ENCODE peak calls at places on chromosomes 5 and 9, in ten cellular contexts. One of them, this sample, is unnamed.
A peak's percentile ranks its signal among the peaks of the same experiment; 100 is the strongest.

GRCh38 chr9:127149463-127150390 is 27.3 kb upstream of the ANGPTL2 start:
- DNase-seq in tibial nerve: no peak
- DNase-seq in brain microvascular endothelial cell: no peak
- DNase-seq in amygdala: no peak
- DNase-seq in pancreas: no peak
- DNase-seq in activated CD8-positive, alpha-beta T cell treated with anti-CD3 and anti-CD28 coated beads for 36 hours: no peak
- DNase-seq in Right ventricle myocardium superior: no peak
- DNase-seq in stimulated activated CD4-positive, alpha-beta T cell treated with anti-CD3 and anti-CD28 coated beads, Interleukin-12 subunit alpha, Interleukin-12 subunit beta, amount 100 ng/mL, for 4 hours: no peak
- DNase-seq in fibroblast of villous mesenchyme: no peak
- DNase-seq in CD4-positive, alpha-beta T cell: no peak
- DNase-seq in this sample: no peak

GRCh38 chr5:531101-531748 is 7.0 kb upstream of the SLC9A3 start:
- DNase-seq in tibial nerve: no peak
- DNase-seq in brain microvascular endothelial cell: no peak
- DNase-seq in amygdala: no peak
- DNase-seq in pancreas: peak; percentile 48
- DNase-seq in activated CD8-positive, alpha-beta T cell treated with anti-CD3 and anti-CD28 coated beads for 36 hours: no peak
- DNase-seq in Right ventricle myocardium superior: peak; percentile 26
- DNase-seq in stimulated activated CD4-positive, alpha-beta T cell treated with anti-CD3 and anti-CD28 coated beads, Interleukin-12 subunit alpha, Interleukin-12 subunit beta, amount 100 ng/mL, for 4 hours: no peak
- DNase-seq in fibroblast of villous mesenchyme: no peak
- DNase-seq in CD4-positive, alpha-beta T cell: no peak
- DNase-seq in this sample: no peak

GRCh38 chr5:6686916-6687409 is 26.3 kb upstream of the TENT4A start:
- DNase-seq in tibial nerve: no peak
- DNase-seq in brain microvascular endothelial cell: peak; percentile 35
- DNase-seq in amygdala: no peak
- DNase-seq in pancreas: no peak
- DNase-seq in activated CD8-positive, alpha-beta T cell treated with anti-CD3 and anti-CD28 coated beads for 36 hours: peak; percentile 19
- DNase-seq in Right ventricle myocardium superior: no peak
- DNase-seq in stimulated activated CD4-positive, alpha-beta T cell treated with anti-CD3 and anti-CD28 coated beads, Interleukin-12 subunit alpha, Interleukin-12 subunit beta, amount 100 ng/mL, for 4 hours: no peak
- DNase-seq in fibroblast of villous mesenchyme: peak; percentile 62
- DNase-seq in CD4-positive, alpha-beta T cell: no peak
- DNase-seq in this sample: no peak

GRCh38 chr5:21774791-21775190 is 1078.4 kb downstream of the CDH12 start:
- DNase-seq in tibial nerve: no peak
- DNase-seq in brain microvascular endothelial cell: no peak
- DNase-seq in amygdala: no peak
- DNase-seq in pancreas: no peak
- DNase-seq in activated CD8-positive, alpha-beta T cell treated with anti-CD3 and anti-CD28 coated beads for 36 hours: no peak
- DNase-seq in Right ventricle myocardium superior: no peak
- DNase-seq in stimulated activated CD4-positive, alpha-beta T cell treated with anti-CD3 and anti-CD28 coated beads, Interleukin-12 subunit alpha, Interleukin-12 subunit beta, amount 100 ng/mL, for 4 hours: no peak
- DNase-seq in fibroblast of villous mesenchyme: no peak
- DNase-seq in CD4-positive, alpha-beta T cell: no peak
- DNase-seq in this sample: no peak

GRCh38 chr5:150062523-150062922 is 23.8 kb downstream of the CSF1R start:
- DNase-seq in tibial nerve: no peak
- DNase-seq in brain microvascular endothelial cell: no peak
- DNase-seq in amygdala: no peak
- DNase-seq in pancreas: no peak
- DNase-seq in activated CD8-positive, alpha-beta T cell treated with anti-CD3 and anti-CD28 coated beads for 36 hours: no peak
- DNase-seq in Right ventricle myocardium superior: no peak
- DNase-seq in stimulated activated CD4-positive, alpha-beta T cell treated with anti-CD3 and anti-CD28 coated beads, Interleukin-12 subunit alpha, Interleukin-12 subunit beta, amount 100 ng/mL, for 4 hours: no peak
- DNase-seq in fibroblast of villous mesenchyme: no peak
- DNase-seq in CD4-positive, alpha-beta T cell: no peak
- DNase-seq in this sample: no peak

GRCh38 chr5:178218237-178218636 is 13.9 kb downstream of the HNRNPAB start:
- DNase-seq in tibial nerve: no peak
- DNase-seq in brain microvascular endothelial cell: no peak
- DNase-seq in amygdala: no peak
- DNase-seq in pancreas: no peak
- DNase-seq in activated CD8-positive, alpha-beta T cell treated with anti-CD3 and anti-CD28 coated beads for 36 hours: no peak
- DNase-seq in Right ventricle myocardium superior: no peak
- DNase-seq in stimulated activated CD4-positive, alpha-beta T cell treated with anti-CD3 and anti-CD28 coated beads, Interleukin-12 subunit alpha, Interleukin-12 subunit beta, amount 100 ng/mL, for 4 hours: no peak
- DNase-seq in fibroblast of villous mesenchyme: no peak
- DNase-seq in CD4-positive, alpha-beta T cell: no peak
- DNase-seq in this sample: no peak

GRCh38 chr5:131684051-131684450 is 49.0 kb upstream of the RAPGEF6 start:
- DNase-seq in tibial nerve: no peak
- DNase-seq in brain microvascular endothelial cell: no peak
- DNase-seq in amygdala: no peak
- DNase-seq in pancreas: no peak
- DNase-seq in activated CD8-positive, alpha-beta T cell treated with anti-CD3 and anti-CD28 coated beads for 36 hours: no peak
- DNase-seq in Right ventricle myocardium superior: no peak
- DNase-seq in stimulated activated CD4-positive, alpha-beta T cell treated with anti-CD3 and anti-CD28 coated beads, Interleukin-12 subunit alpha, Interleukin-12 subunit beta, amount 100 ng/mL, for 4 hours: no peak
- DNase-seq in fibroblast of villous mesenchyme: no peak
- DNase-seq in CD4-positive, alpha-beta T cell: no peak
- DNase-seq in this sample: no peak

GRCh38 chr9:27664136-27664819 is 91.0 kb upstream of the C9orf72 start:
- DNase-seq in tibial nerve: no peak
- DNase-seq in brain microvascular endothelial cell: no peak
- DNase-seq in amygdala: no peak
- DNase-seq in pancreas: no peak
- DNase-seq in activated CD8-positive, alpha-beta T cell treated with anti-CD3 and anti-CD28 coated beads for 36 hours: no peak
- DNase-seq in Right ventricle myocardium superior: no peak
- DNase-seq in stimulated activated CD4-positive, alpha-beta T cell treated with anti-CD3 and anti-CD28 coated beads, Interleukin-12 subunit alpha, Interleukin-12 subunit beta, amount 100 ng/mL, for 4 hours: no peak
- DNase-seq in fibroblast of villous mesenchyme: no peak
- DNase-seq in CD4-positive, alpha-beta T cell: no peak
- DNase-seq in this sample: no peak

GRCh38 chr5:34712565-34712964 is 56.4 kb downstream of the RAI14 start:
- DNase-seq in tibial nerve: no peak
- DNase-seq in brain microvascular endothelial cell: no peak
- DNase-seq in amygdala: no peak
- DNase-seq in pancreas: no peak
- DNase-seq in activated CD8-positive, alpha-beta T cell treated with anti-CD3 and anti-CD28 coated beads for 36 hours: no peak
- DNase-seq in Right ventricle myocardium superior: no peak
- DNase-seq in stimulated activated CD4-positive, alpha-beta T cell treated with anti-CD3 and anti-CD28 coated beads, Interleukin-12 subunit alpha, Interleukin-12 subunit beta, amount 100 ng/mL, for 4 hours: no peak
- DNase-seq in fibroblast of villous mesenchyme: no peak
- DNase-seq in CD4-positive, alpha-beta T cell: no peak
- DNase-seq in this sample: no peak

GRCh38 chr5:171444582-171444981 is 25.1 kb downstream of the FGF18 start:
- DNase-seq in tibial nerve: no peak
- DNase-seq in brain microvascular endothelial cell: no peak
- DNase-seq in amygdala: no peak
- DNase-seq in pancreas: no peak
- DNase-seq in activated CD8-positive, alpha-beta T cell treated with anti-CD3 and anti-CD28 coated beads for 36 hours: no peak
- DNase-seq in Right ventricle myocardium superior: no peak
- DNase-seq in stimulated activated CD4-positive, alpha-beta T cell treated with anti-CD3 and anti-CD28 coated beads, Interleukin-12 subunit alpha, Interleukin-12 subunit beta, amount 100 ng/mL, for 4 hours: no peak
- DNase-seq in fibroblast of villous mesenchyme: no peak
- DNase-seq in CD4-positive, alpha-beta T cell: no peak
- DNase-seq in this sample: no peak

GRCh38 chr5:115297043-115297442 is 589 bp upstream of the CCDC112 start:
- DNase-seq in tibial nerve: no peak
- DNase-seq in brain microvascular endothelial cell: no peak
- DNase-seq in amygdala: no peak
- DNase-seq in pancreas: no peak
- DNase-seq in activated CD8-positive, alpha-beta T cell treated with anti-CD3 and anti-CD28 coated beads for 36 hours: no peak
- DNase-seq in Right ventricle myocardium superior: no peak
- DNase-seq in stimulated activated CD4-positive, alpha-beta T cell treated with anti-CD3 and anti-CD28 coated beads, Interleukin-12 subunit alpha, Interleukin-12 subunit beta, amount 100 ng/mL, for 4 hours: no peak
- DNase-seq in fibroblast of villous mesenchyme: peak; percentile 7
- DNase-seq in CD4-positive, alpha-beta T cell: no peak
- DNase-seq in this sample: no peak

GRCh38 chr5:150172147-150172546 is 5.6 kb downstream of the CDX1 start:
- DNase-seq in tibial nerve: no peak
- DNase-seq in brain microvascular endothelial cell: no peak
- DNase-seq in amygdala: no peak
- DNase-seq in pancreas: no peak
- DNase-seq in activated CD8-positive, alpha-beta T cell treated with anti-CD3 and anti-CD28 coated beads for 36 hours: no peak
- DNase-seq in Right ventricle myocardium superior: no peak
- DNase-seq in stimulated activated CD4-positive, alpha-beta T cell treated with anti-CD3 and anti-CD28 coated beads, Interleukin-12 subunit alpha, Interleukin-12 subunit beta, amount 100 ng/mL, for 4 hours: no peak
- DNase-seq in fibroblast of villous mesenchyme: peak; percentile 94
- DNase-seq in CD4-positive, alpha-beta T cell: no peak
- DNase-seq in this sample: no peak

GRCh38 chr9:74125916-74126315 is 371.2 kb upstream of the RORB start:
- DNase-seq in tibial nerve: no peak
- DNase-seq in brain microvascular endothelial cell: no peak
- DNase-seq in amygdala: no peak
- DNase-seq in pancreas: no peak
- DNase-seq in activated CD8-positive, alpha-beta T cell treated with anti-CD3 and anti-CD28 coated beads for 36 hours: no peak
- DNase-seq in Right ventricle myocardium superior: no peak
- DNase-seq in stimulated activated CD4-positive, alpha-beta T cell treated with anti-CD3 and anti-CD28 coated beads, Interleukin-12 subunit alpha, Interleukin-12 subunit beta, amount 100 ng/mL, for 4 hours: no peak
- DNase-seq in fibroblast of villous mesenchyme: peak; percentile 14
- DNase-seq in CD4-positive, alpha-beta T cell: no peak
- DNase-seq in this sample: no peak

GRCh38 chr5:134127376-134127861 is 12.9 kb downstream of the TCF7 start:
- DNase-seq in tibial nerve: no peak
- DNase-seq in brain microvascular endothelial cell: peak; percentile 43
- DNase-seq in amygdala: no peak
- DNase-seq in pancreas: peak; percentile 65
- DNase-seq in activated CD8-positive, alpha-beta T cell treated with anti-CD3 and anti-CD28 coated beads for 36 hours: peak; percentile 78
- DNase-seq in Right ventricle myocardium superior: peak; percentile 69
- DNase-seq in stimulated activated CD4-positive, alpha-beta T cell treated with anti-CD3 and anti-CD28 coated beads, Interleukin-12 subunit alpha, Interleukin-12 subunit beta, amount 100 ng/mL, for 4 hours: no peak
- DNase-seq in fibroblast of villous mesenchyme: no peak
- DNase-seq in CD4-positive, alpha-beta T cell: no peak
- DNase-seq in this sample: no peak

GRCh38 chr9:68980341-68980914 is 33.5 kb downstream of the PRKACG start:
- DNase-seq in tibial nerve: no peak
- DNase-seq in brain microvascular endothelial cell: no peak
- DNase-seq in amygdala: no peak
- DNase-seq in pancreas: no peak
- DNase-seq in activated CD8-positive, alpha-beta T cell treated with anti-CD3 and anti-CD28 coated beads for 36 hours: no peak
- DNase-seq in Right ventricle myocardium superior: no peak
- DNase-seq in stimulated activated CD4-positive, alpha-beta T cell treated with anti-CD3 and anti-CD28 coated beads, Interleukin-12 subunit alpha, Interleukin-12 subunit beta, amount 100 ng/mL, for 4 hours: no peak
- DNase-seq in fibroblast of villous mesenchyme: no peak
- DNase-seq in CD4-positive, alpha-beta T cell: no peak
- DNase-seq in this sample: no peak

GRCh38 chr9:127979333-127980055 is 1.3 kb downstream of the EEIG1 start:
- DNase-seq in tibial nerve: no peak
- DNase-seq in brain microvascular endothelial cell: no peak
- DNase-seq in amygdala: peak; percentile 73
- DNase-seq in pancreas: peak; percentile 83
- DNase-seq in activated CD8-positive, alpha-beta T cell treated with anti-CD3 and anti-CD28 coated beads for 36 hours: peak; percentile 60
- DNase-seq in Right ventricle myocardium superior: peak; percentile 67
- DNase-seq in stimulated activated CD4-positive, alpha-beta T cell treated with anti-CD3 and anti-CD28 coated beads, Interleukin-12 subunit alpha, Interleukin-12 subunit beta, amount 100 ng/mL, for 4 hours: no peak
- DNase-seq in fibroblast of villous mesenchyme: peak; percentile 62
- DNase-seq in CD4-positive, alpha-beta T cell: no peak
- DNase-seq in this sample: no peak

GRCh38 chr9:128550770-128551651 is 1.4 kb upstream of the SPTAN1 start:
- DNase-seq in tibial nerve: no peak
- DNase-seq in brain microvascular endothelial cell: no peak
- DNase-seq in amygdala: peak; percentile 22
- DNase-seq in pancreas: no peak
- DNase-seq in activated CD8-positive, alpha-beta T cell treated with anti-CD3 and anti-CD28 coated beads for 36 hours: peak; percentile 13
- DNase-seq in Right ventricle myocardium superior: peak; percentile 50
- DNase-seq in stimulated activated CD4-positive, alpha-beta T cell treated with anti-CD3 and anti-CD28 coated beads, Interleukin-12 subunit alpha, Interleukin-12 subunit beta, amount 100 ng/mL, for 4 hours: no peak
- DNase-seq in fibroblast of villous mesenchyme: peak; percentile 60
- DNase-seq in CD4-positive, alpha-beta T cell: no peak
- DNase-seq in this sample: no peak

GRCh38 chr5:76125888-76126287 is 42.7 kb downstream of the SV2C start:
- DNase-seq in tibial nerve: no peak
- DNase-seq in brain microvascular endothelial cell: no peak
- DNase-seq in amygdala: no peak
- DNase-seq in pancreas: no peak
- DNase-seq in activated CD8-positive, alpha-beta T cell treated with anti-CD3 and anti-CD28 coated beads for 36 hours: no peak
- DNase-seq in Right ventricle myocardium superior: no peak
- DNase-seq in stimulated activated CD4-positive, alpha-beta T cell treated with anti-CD3 and anti-CD28 coated beads, Interleukin-12 subunit alpha, Interleukin-12 subunit beta, amount 100 ng/mL, for 4 hours: no peak
- DNase-seq in fibroblast of villous mesenchyme: no peak
- DNase-seq in CD4-positive, alpha-beta T cell: no peak
- DNase-seq in this sample: no peak

GRCh38 chr9:88852794-88853193 is 138.5 kb upstream of the S1PR3 start:
- DNase-seq in tibial nerve: no peak
- DNase-seq in brain microvascular endothelial cell: peak; percentile 91
- DNase-seq in amygdala: no peak
- DNase-seq in pancreas: no peak
- DNase-seq in activated CD8-positive, alpha-beta T cell treated with anti-CD3 and anti-CD28 coated beads for 36 hours: no peak
- DNase-seq in Right ventricle myocardium superior: no peak
- DNase-seq in stimulated activated CD4-positive, alpha-beta T cell treated with anti-CD3 and anti-CD28 coated beads, Interleukin-12 subunit alpha, Interleukin-12 subunit beta, amount 100 ng/mL, for 4 hours: no peak
- DNase-seq in fibroblast of villous mesenchyme: peak; percentile 91
- DNase-seq in CD4-positive, alpha-beta T cell: no peak
- DNase-seq in this sample: no peak

GRCh38 chr9:35538361-35539234 is 48.7 kb downstream of the RUSC2 start:
- DNase-seq in tibial nerve: peak; percentile 50
- DNase-seq in brain microvascular endothelial cell: peak; percentile 61
- DNase-seq in amygdala: peak; percentile 61
- DNase-seq in pancreas: no peak
- DNase-seq in activated CD8-positive, alpha-beta T cell treated with anti-CD3 and anti-CD28 coated beads for 36 hours: no peak
- DNase-seq in Right ventricle myocardium superior: peak; percentile 87
- DNase-seq in stimulated activated CD4-positive, alpha-beta T cell treated with anti-CD3 and anti-CD28 coated beads, Interleukin-12 subunit alpha, Interleukin-12 subunit beta, amount 100 ng/mL, for 4 hours: no peak
- DNase-seq in fibroblast of villous mesenchyme: peak; percentile 88
- DNase-seq in CD4-positive, alpha-beta T cell: no peak
- DNase-seq in this sample: peak; percentile 20

GRCh38 chr9:76257224-76257794 is 136.9 kb downstream of the RFK start:
- DNase-seq in tibial nerve: no peak
- DNase-seq in brain microvascular endothelial cell: no peak
- DNase-seq in amygdala: no peak
- DNase-seq in pancreas: no peak
- DNase-seq in activated CD8-positive, alpha-beta T cell treated with anti-CD3 and anti-CD28 coated beads for 36 hours: no peak
- DNase-seq in Right ventricle myocardium superior: peak; percentile 56
- DNase-seq in stimulated activated CD4-positive, alpha-beta T cell treated with anti-CD3 and anti-CD28 coated beads, Interleukin-12 subunit alpha, Interleukin-12 subunit beta, amount 100 ng/mL, for 4 hours: no peak
- DNase-seq in fibroblast of villous mesenchyme: no peak
- DNase-seq in CD4-positive, alpha-beta T cell: no peak
- DNase-seq in this sample: no peak

GRCh38 chr5:139131062-139131856 is 66.9 kb downstream of the SIL1 start:
- DNase-seq in tibial nerve: no peak
- DNase-seq in brain microvascular endothelial cell: no peak
- DNase-seq in amygdala: no peak
- DNase-seq in pancreas: no peak
- DNase-seq in activated CD8-positive, alpha-beta T cell treated with anti-CD3 and anti-CD28 coated beads for 36 hours: no peak
- DNase-seq in Right ventricle myocardium superior: no peak
- DNase-seq in stimulated activated CD4-positive, alpha-beta T cell treated with anti-CD3 and anti-CD28 coated beads, Interleukin-12 subunit alpha, Interleukin-12 subunit beta, amount 100 ng/mL, for 4 hours: no peak
- DNase-seq in fibroblast of villous mesenchyme: peak; percentile 22
- DNase-seq in CD4-positive, alpha-beta T cell: no peak
- DNase-seq in this sample: no peak

GRCh38 chr5:92309336-92309991 is 926.3 kb upstream of the ARRDC3 start:
- DNase-seq in tibial nerve: no peak
- DNase-seq in brain microvascular endothelial cell: peak; percentile 4
- DNase-seq in amygdala: no peak
- DNase-seq in pancreas: no peak
- DNase-seq in activated CD8-positive, alpha-beta T cell treated with anti-CD3 and anti-CD28 coated beads for 36 hours: no peak
- DNase-seq in Right ventricle myocardium superior: no peak
- DNase-seq in stimulated activated CD4-positive, alpha-beta T cell treated with anti-CD3 and anti-CD28 coated beads, Interleukin-12 subunit alpha, Interleukin-12 subunit beta, amount 100 ng/mL, for 4 hours: no peak
- DNase-seq in fibroblast of villous mesenchyme: peak; percentile 68
- DNase-seq in CD4-positive, alpha-beta T cell: no peak
- DNase-seq in this sample: peak; percentile 56

GRCh38 chr5:83281658-83282057 is 189.9 kb upstream of the VCAN start:
- DNase-seq in tibial nerve: no peak
- DNase-seq in brain microvascular endothelial cell: peak; percentile 26
- DNase-seq in amygdala: no peak
- DNase-seq in pancreas: no peak
- DNase-seq in activated CD8-positive, alpha-beta T cell treated with anti-CD3 and anti-CD28 coated beads for 36 hours: no peak
- DNase-seq in Right ventricle myocardium superior: no peak
- DNase-seq in stimulated activated CD4-positive, alpha-beta T cell treated with anti-CD3 and anti-CD28 coated beads, Interleukin-12 subunit alpha, Interleukin-12 subunit beta, amount 100 ng/mL, for 4 hours: no peak
- DNase-seq in fibroblast of villous mesenchyme: no peak
- DNase-seq in CD4-positive, alpha-beta T cell: no peak
- DNase-seq in this sample: no peak

GRCh38 chr9:23622396-23622795 is 203.6 kb downstream of the ELAVL2 start:
- DNase-seq in tibial nerve: no peak
- DNase-seq in brain microvascular endothelial cell: no peak
- DNase-seq in amygdala: no peak
- DNase-seq in pancreas: no peak
- DNase-seq in activated CD8-positive, alpha-beta T cell treated with anti-CD3 and anti-CD28 coated beads for 36 hours: no peak
- DNase-seq in Right ventricle myocardium superior: no peak
- DNase-seq in stimulated activated CD4-positive, alpha-beta T cell treated with anti-CD3 and anti-CD28 coated beads, Interleukin-12 subunit alpha, Interleukin-12 subunit beta, amount 100 ng/mL, for 4 hours: no peak
- DNase-seq in fibroblast of villous mesenchyme: no peak
- DNase-seq in CD4-positive, alpha-beta T cell: no peak
- DNase-seq in this sample: no peak

GRCh38 chr9:23088932-23089364 is 642.3 kb downstream of the DMRTA1 start:
- DNase-seq in tibial nerve: no peak
- DNase-seq in brain microvascular endothelial cell: no peak
- DNase-seq in amygdala: no peak
- DNase-seq in pancreas: peak; percentile 3
- DNase-seq in activated CD8-positive, alpha-beta T cell treated with anti-CD3 and anti-CD28 coated beads for 36 hours: no peak
- DNase-seq in Right ventricle myocardium superior: no peak
- DNase-seq in stimulated activated CD4-positive, alpha-beta T cell treated with anti-CD3 and anti-CD28 coated beads, Interleukin-12 subunit alpha, Interleukin-12 subunit beta, amount 100 ng/mL, for 4 hours: no peak
- DNase-seq in fibroblast of villous mesenchyme: no peak
- DNase-seq in CD4-positive, alpha-beta T cell: no peak
- DNase-seq in this sample: no peak

GRCh38 chr9:2876320-2876719 is 32.4 kb upstream of the PUM3 start:
- DNase-seq in tibial nerve: no peak
- DNase-seq in brain microvascular endothelial cell: no peak
- DNase-seq in amygdala: no peak
- DNase-seq in pancreas: no peak
- DNase-seq in activated CD8-positive, alpha-beta T cell treated with anti-CD3 and anti-CD28 coated beads for 36 hours: no peak
- DNase-seq in Right ventricle myocardium superior: no peak
- DNase-seq in stimulated activated CD4-positive, alpha-beta T cell treated with anti-CD3 and anti-CD28 coated beads, Interleukin-12 subunit alpha, Interleukin-12 subunit beta, amount 100 ng/mL, for 4 hours: no peak
- DNase-seq in fibroblast of villous mesenchyme: no peak
- DNase-seq in CD4-positive, alpha-beta T cell: no peak
- DNase-seq in this sample: no peak

GRCh38 chr9:121019282-121019681 is 30.8 kb downstream of the C5 start:
- DNase-seq in tibial nerve: no peak
- DNase-seq in brain microvascular endothelial cell: no peak
- DNase-seq in amygdala: no peak
- DNase-seq in pancreas: no peak
- DNase-seq in activated CD8-positive, alpha-beta T cell treated with anti-CD3 and anti-CD28 coated beads for 36 hours: no peak
- DNase-seq in Right ventricle myocardium superior: no peak
- DNase-seq in stimulated activated CD4-positive, alpha-beta T cell treated with anti-CD3 and anti-CD28 coated beads, Interleukin-12 subunit alpha, Interleukin-12 subunit beta, amount 100 ng/mL, for 4 hours: no peak
- DNase-seq in fibroblast of villous mesenchyme: no peak
- DNase-seq in CD4-positive, alpha-beta T cell: no peak
- DNase-seq in this sample: no peak